ENCODE peak calls at places on chromosomes 13 and 19, in seven cellular contexts. R is head of caudate nucleus; Y is BE2C; K is tibial artery; N is NCI-H510A; L is stimulated activated CD8-positive, alpha-beta memory T cell treated with anti-CD3 and anti-CD28 coated beads, Interleukin-4, amount 100 ng/mL, for 48 hours; J is mesendoderm. F is an unnamed sample.

GRCh38 chr19:8491574-8491973 is 10.9 kb downstream of the PRAM1 start:
- DNase-seq in R (no peak), Y (no peak), K (no peak), N (no peak), L (no peak), J (peak; percentile 60), F (no peak)

GRCh38 chr19:54325194-54325621 is 12.2 kb upstream of the LILRA5 start:
- DNase-seq in R (no peak), Y (peak; percentile 28), K (no peak), N (no peak), L (peak; percentile 61), J (peak; percentile 55), F (peak; percentile 4)

GRCh38 chr13:107461751-107462150 is 753.6 kb downstream of the LIG4 start:
- DNase-seq in R (no peak), Y (no peak), K (no peak), N (no peak), L (no peak), J (no peak), F (no peak)

GRCh38 chr13:111904166-111904565 is 162.8 kb upstream of the SOX1 start:
- DNase-seq in R (peak; percentile 2), Y (no peak), K (no peak), N (no peak), L (no peak), J (no peak), F (no peak)

GRCh38 chr13:23578411-23579071 is 8.3 kb downstream of the TNFRSF19 start:
- DNase-seq in R (peak; percentile 58), Y (peak; percentile 84), K (peak; percentile 83), N (peak; percentile 66), L (peak; percentile 77), J (peak; percentile 76), F (peak; percentile 73)

GRCh38 chr19:31214086-31214485 is 135.2 kb downstream of the TSHZ3 start:
- DNase-seq in R (no peak), Y (peak; percentile 40), K (peak; percentile 67), N (no peak), L (peak; percentile 87), J (peak; percentile 44), F (no peak)

GRCh38 chr13:53068841-53069520 is 40.4 kb downstream of the OLFM4 start:
- DNase-seq in R (no peak), Y (no peak), K (no peak), N (no peak), L (no peak), J (peak; percentile 21), F (peak; percentile 34)

GRCh38 chr19:4980087-4980486 is 11.2 kb downstream of the KDM4B start:
- DNase-seq in R (no peak), Y (no peak), K (no peak), N (no peak), L (no peak), J (no peak), F (no peak)

GRCh38 chr13:103772576-103772975 is 706.4 kb upstream of the SLC10A2 start:
- DNase-seq in R (no peak), Y (no peak), K (no peak), N (no peak), L (no peak), J (peak; percentile 44), F (peak; percentile 6)

GRCh38 chr19:3284759-3285646 is 60.5 kb downstream of the CELF5 start:
- DNase-seq in R (no peak), Y (peak; percentile 73), K (no peak), N (no peak), L (peak; percentile 92), J (peak; percentile 96), F (peak; percentile 37)

GRCh38 chr19:5403968-5404640 is 51.1 kb upstream of the ZNRF4 start:
- DNase-seq in R (peak; percentile 67), Y (peak; percentile 29), K (peak; percentile 70), N (no peak), L (peak; percentile 84), J (peak; percentile 95), F (no peak)

GRCh38 chr19:3593156-3593555 is 7.9 kb downstream of the GIPC3 start:
- DNase-seq in R (no peak), Y (no peak), K (no peak), N (no peak), L (no peak), J (peak; percentile 60), F (no peak)

GRCh38 chr19:40663712-40664692 is 26.4 kb downstream of the NUMBL start:
- DNase-seq in R (no peak), Y (peak; percentile 44), K (no peak), N (no peak), L (peak; percentile 44), J (peak; percentile 45), F (no peak)

GRCh38 chr19:5048091-5048726 is 79.3 kb downstream of the KDM4B start:
- DNase-seq in R (peak; percentile 86), Y (peak; percentile 82), K (peak; percentile 90), N (peak; percentile 74), L (peak; percentile 81), J (peak; percentile 90), F (peak; percentile 57)

GRCh38 chr13:29613101-29613500 is 17.6 kb upstream of the SLC7A1 start:
- DNase-seq in R (no peak), Y (no peak), K (no peak), N (no peak), L (no peak), J (no peak), F (no peak)

GRCh38 chr13:92461402-92461801 is 765.2 kb upstream of the GPC6 start:
- DNase-seq in R (no peak), Y (no peak), K (no peak), N (no peak), L (no peak), J (no peak), F (peak; percentile 19)

GRCh38 chr19:8460516-8461298 is 15.9 kb downstream of the HNRNPM start:
- DNase-seq in R (no peak), Y (no peak), K (no peak), N (no peak), L (no peak), J (no peak), F (no peak)

GRCh38 chr19:40811478-40812341 is 12.7 kb downstream of the EGLN2 start:
- DNase-seq in R (peak; percentile 52), Y (no peak), K (no peak), N (no peak), L (no peak), J (no peak), F (no peak)

GRCh38 chr13:94143624-94144350 is 335.7 kb downstream of the DCT start:
- DNase-seq in R (no peak), Y (no peak), K (no peak), N (no peak), L (no peak), J (no peak), F (no peak)

GRCh38 chr13:69589531-69589930 is 518.1 kb upstream of the ATXN8OS start:
- DNase-seq in R (no peak), Y (no peak), K (no peak), N (no peak), L (no peak), J (peak; percentile 92), F (peak; percentile 44)

GRCh38 chr13:76887070-76887563 is 912 bp upstream of the KCTD12 start:
- DNase-seq in R (peak; percentile 21), Y (peak; percentile 38), K (no peak), N (no peak), L (no peak), J (peak; percentile 26), F (peak; percentile 64)

GRCh38 chr13:105432408-105432807 is 1103.1 kb downstream of the EFNB2 start:
- DNase-seq in R (no peak), Y (no peak), K (no peak), N (no peak), L (no peak), J (no peak), F (no peak)

GRCh38 chr13:104253063-104253680 is 1187.0 kb upstream of the SLC10A2 start:
- DNase-seq in R (no peak), Y (no peak), K (no peak), N (no peak), L (no peak), J (no peak), F (no peak)

GRCh38 chr13:43005460-43006236 is 13.6 kb upstream of the EPSTI1 start:
- DNase-seq in R (no peak), Y (no peak), K (no peak), N (no peak), L (no peak), J (no peak), F (no peak)

GRCh38 chr13:74465279-74465678 is 331.1 kb upstream of the KLF12 start:
- DNase-seq in R (no peak), Y (peak; percentile 49), K (no peak), N (no peak), L (no peak), J (peak; percentile 46), F (no peak)

GRCh38 chr13:97459215-97459772 is 25.3 kb downstream of the RAP2A start:
- DNase-seq in R (no peak), Y (no peak), K (no peak), N (no peak), L (no peak), J (no peak), F (no peak)

GRCh38 chr13:91346848-91347211 is 657 bp upstream of the MIR17HG start:
- DNase-seq in R (peak; percentile 21), Y (no peak), K (no peak), N (peak; percentile 25), L (peak; percentile 67), J (peak; percentile 64), F (no peak)